ENCODE peak calls at places on chromosomes 1 and 21, in seven cellular contexts. One of them, this sample, is unnamed.

GRCh38 chr1:193489191-193489590 is 302.8 kb upstream of the B3GALT2 start:
- DNase-seq in fibroblast of lung: no peak
- DNase-seq in stromal cell of bone marrow: no peak
- DNase-seq in ovary: no peak
- DNase-seq in effector CD4-positive, alpha-beta T cell: no peak
- DNase-seq in NCI-H1930: no peak
- DNase-seq in T1000: no peak
- DNase-seq in this sample: no peak

GRCh38 chr1:30846587-30846986 is 62.0 kb downstream of the SDC3 start:
- DNase-seq in fibroblast of lung: no peak
- DNase-seq in stromal cell of bone marrow: no peak
- DNase-seq in ovary: no peak
- DNase-seq in effector CD4-positive, alpha-beta T cell: no peak
- DNase-seq in NCI-H1930: no peak
- DNase-seq in T1000: no peak
- DNase-seq in this sample: no peak

GRCh38 chr21:14754259-14754604 is 208.1 kb upstream of the SAMSN1 start:
- DNase-seq in fibroblast of lung: no peak
- DNase-seq in stromal cell of bone marrow: no peak
- DNase-seq in ovary: no peak
- DNase-seq in effector CD4-positive, alpha-beta T cell: no peak
- DNase-seq in NCI-H1930: no peak
- DNase-seq in T1000: no peak
- DNase-seq in this sample: no peak

GRCh38 chr1:246113555-246114095 is 393.5 kb downstream of the SMYD3 start:
- DNase-seq in fibroblast of lung: no peak
- DNase-seq in stromal cell of bone marrow: no peak
- DNase-seq in ovary: no peak
- DNase-seq in effector CD4-positive, alpha-beta T cell: no peak
- DNase-seq in NCI-H1930: no peak
- DNase-seq in T1000: no peak
- DNase-seq in this sample: no peak

GRCh38 chr21:39053126-39053525 is 130.1 kb downstream of the PSMG1 start:
- DNase-seq in fibroblast of lung: no peak
- DNase-seq in stromal cell of bone marrow: no peak
- DNase-seq in ovary: no peak
- DNase-seq in effector CD4-positive, alpha-beta T cell: no peak
- DNase-seq in NCI-H1930: no peak
- DNase-seq in T1000: no peak
- DNase-seq in this sample: no peak

GRCh38 chr1:168321945-168322344 is 41.3 kb downstream of the TBX19 start:
- DNase-seq in fibroblast of lung: peak; percentile 56
- DNase-seq in stromal cell of bone marrow: no peak
- DNase-seq in ovary: no peak
- DNase-seq in effector CD4-positive, alpha-beta T cell: no peak
- DNase-seq in NCI-H1930: no peak
- DNase-seq in T1000: no peak
- DNase-seq in this sample: no peak

GRCh38 chr1:200831091-200831490 is 41.7 kb upstream of the GPR25 start:
- DNase-seq in fibroblast of lung: no peak
- DNase-seq in stromal cell of bone marrow: no peak
- DNase-seq in ovary: no peak
- DNase-seq in effector CD4-positive, alpha-beta T cell: no peak
- DNase-seq in NCI-H1930: no peak
- DNase-seq in T1000: no peak
- DNase-seq in this sample: no peak

GRCh38 chr1:9182784-9183257 is 51.8 kb upstream of the H6PD start:
- DNase-seq in fibroblast of lung: no peak
- DNase-seq in stromal cell of bone marrow: no peak
- DNase-seq in ovary: peak; percentile 52
- DNase-seq in effector CD4-positive, alpha-beta T cell: no peak
- DNase-seq in NCI-H1930: no peak
- DNase-seq in T1000: no peak
- DNase-seq in this sample: no peak

GRCh38 chr1:162463021-162463420 is 34.6 kb upstream of the UHMK1 start:
- DNase-seq in fibroblast of lung: no peak
- DNase-seq in stromal cell of bone marrow: no peak
- DNase-seq in ovary: no peak
- DNase-seq in effector CD4-positive, alpha-beta T cell: no peak
- DNase-seq in NCI-H1930: no peak
- DNase-seq in T1000: no peak
- DNase-seq in this sample: no peak

GRCh38 chr1:154398141-154398540 is 7.0 kb upstream of the IL6R start:
- DNase-seq in fibroblast of lung: no peak
- DNase-seq in stromal cell of bone marrow: no peak
- DNase-seq in ovary: no peak
- DNase-seq in effector CD4-positive, alpha-beta T cell: no peak
- DNase-seq in NCI-H1930: no peak
- DNase-seq in T1000: no peak
- DNase-seq in this sample: no peak

GRCh38 chr21:32535616-32536015 is 49.7 kb downstream of the TCP10L start:
- DNase-seq in fibroblast of lung: no peak
- DNase-seq in stromal cell of bone marrow: no peak
- DNase-seq in ovary: no peak
- DNase-seq in effector CD4-positive, alpha-beta T cell: no peak
- DNase-seq in NCI-H1930: no peak
- DNase-seq in T1000: no peak
- DNase-seq in this sample: no peak

GRCh38 chr1:35047188-35047858 is 15.6 kb upstream of the ZMYM6 start:
- DNase-seq in fibroblast of lung: peak; percentile 73
- DNase-seq in stromal cell of bone marrow: peak; percentile 95
- DNase-seq in ovary: no peak
- DNase-seq in effector CD4-positive, alpha-beta T cell: no peak
- DNase-seq in NCI-H1930: no peak
- DNase-seq in T1000: peak; percentile 59
- DNase-seq in this sample: peak; percentile 64

GRCh38 chr1:198605880-198606458 is 32.9 kb upstream of the PTPRC start:
- DNase-seq in fibroblast of lung: no peak
- DNase-seq in stromal cell of bone marrow: no peak
- DNase-seq in ovary: no peak
- DNase-seq in effector CD4-positive, alpha-beta T cell: no peak
- DNase-seq in NCI-H1930: no peak
- DNase-seq in T1000: peak; percentile 10
- DNase-seq in this sample: peak; percentile 3

GRCh38 chr1:15283500-15283899 is 36.5 kb downstream of the FHAD1 start:
- DNase-seq in fibroblast of lung: no peak
- DNase-seq in stromal cell of bone marrow: peak; percentile 7
- DNase-seq in ovary: no peak
- DNase-seq in effector CD4-positive, alpha-beta T cell: no peak
- DNase-seq in NCI-H1930: no peak
- DNase-seq in T1000: peak; percentile 51
- DNase-seq in this sample: no peak

GRCh38 chr1:181704556-181704955 is 221.2 kb downstream of the CACNA1E start:
- DNase-seq in fibroblast of lung: no peak
- DNase-seq in stromal cell of bone marrow: no peak
- DNase-seq in ovary: no peak
- DNase-seq in effector CD4-positive, alpha-beta T cell: no peak
- DNase-seq in NCI-H1930: no peak
- DNase-seq in T1000: no peak
- DNase-seq in this sample: peak; percentile 6

GRCh38 chr1:218348628-218349185 is 3.6 kb downstream of the TGFB2 start:
- DNase-seq in fibroblast of lung: no peak
- DNase-seq in stromal cell of bone marrow: no peak
- DNase-seq in ovary: no peak
- DNase-seq in effector CD4-positive, alpha-beta T cell: no peak
- DNase-seq in NCI-H1930: no peak
- DNase-seq in T1000: no peak
- DNase-seq in this sample: no peak

GRCh38 chr1:20355828-20356735 is 65.4 kb downstream of the VWA5B1 start:
- DNase-seq in fibroblast of lung: no peak
- DNase-seq in stromal cell of bone marrow: no peak
- DNase-seq in ovary: no peak
- DNase-seq in effector CD4-positive, alpha-beta T cell: no peak
- DNase-seq in NCI-H1930: no peak
- DNase-seq in T1000: no peak
- DNase-seq in this sample: no peak

GRCh38 chr1:201676651-201677050 is 137.7 kb downstream of the NAV1 start:
- DNase-seq in fibroblast of lung: no peak
- DNase-seq in stromal cell of bone marrow: no peak
- DNase-seq in ovary: no peak
- DNase-seq in effector CD4-positive, alpha-beta T cell: no peak
- DNase-seq in NCI-H1930: no peak
- DNase-seq in T1000: no peak
- DNase-seq in this sample: peak; percentile 54

GRCh38 chr1:197465528-197466205 is 197.6 kb downstream of the CRB1 start:
- DNase-seq in fibroblast of lung: no peak
- DNase-seq in stromal cell of bone marrow: no peak
- DNase-seq in ovary: no peak
- DNase-seq in effector CD4-positive, alpha-beta T cell: no peak
- DNase-seq in NCI-H1930: no peak
- DNase-seq in T1000: no peak
- DNase-seq in this sample: no peak

GRCh38 chr1:234972411-234973191 is 156.0 kb downstream of the TOMM20 start:
- DNase-seq in fibroblast of lung: no peak
- DNase-seq in stromal cell of bone marrow: no peak
- DNase-seq in ovary: no peak
- DNase-seq in effector CD4-positive, alpha-beta T cell: no peak
- DNase-seq in NCI-H1930: no peak
- DNase-seq in T1000: no peak
- DNase-seq in this sample: no peak

GRCh38 chr1:232833966-232834535 is 28.8 kb downstream of the MAP10 start:
- DNase-seq in fibroblast of lung: no peak
- DNase-seq in stromal cell of bone marrow: no peak
- DNase-seq in ovary: no peak
- DNase-seq in effector CD4-positive, alpha-beta T cell: no peak
- DNase-seq in NCI-H1930: no peak
- DNase-seq in T1000: no peak
- DNase-seq in this sample: no peak

GRCh38 chr1:183804916-183805734 is at the start of gene RGL1:
- DNase-seq in fibroblast of lung: peak; percentile 76
- DNase-seq in stromal cell of bone marrow: peak; percentile 58
- DNase-seq in ovary: peak; percentile 75
- DNase-seq in effector CD4-positive, alpha-beta T cell: no peak
- DNase-seq in NCI-H1930: no peak
- DNase-seq in T1000: peak; percentile 45
- DNase-seq in this sample: peak; percentile 41

GRCh38 chr1:54275349-54275748 is 75.4 kb downstream of the MRPL37 start:
- DNase-seq in fibroblast of lung: peak; percentile 77
- DNase-seq in stromal cell of bone marrow: peak; percentile 86
- DNase-seq in ovary: peak; percentile 63
- DNase-seq in effector CD4-positive, alpha-beta T cell: no peak
- DNase-seq in NCI-H1930: no peak
- DNase-seq in T1000: no peak
- DNase-seq in this sample: no peak

GRCh38 chr1:226309398-226310122 is 596 bp upstream of the LIN9 start:
- DNase-seq in fibroblast of lung: peak; percentile 47
- DNase-seq in stromal cell of bone marrow: no peak
- DNase-seq in ovary: no peak
- DNase-seq in effector CD4-positive, alpha-beta T cell: no peak
- DNase-seq in NCI-H1930: peak; percentile 27
- DNase-seq in T1000: no peak
- DNase-seq in this sample: no peak

GRCh38 chr1:44783697-44784093 is 4.3 kb downstream of the BEST4 start:
- DNase-seq in fibroblast of lung: no peak
- DNase-seq in stromal cell of bone marrow: no peak
- DNase-seq in ovary: no peak
- DNase-seq in effector CD4-positive, alpha-beta T cell: no peak
- DNase-seq in NCI-H1930: no peak
- DNase-seq in T1000: no peak
- DNase-seq in this sample: no peak

GRCh38 chr1:93672069-93672468 is 9.6 kb downstream of the BCAR3 start:
- DNase-seq in fibroblast of lung: peak; percentile 95
- DNase-seq in stromal cell of bone marrow: no peak
- DNase-seq in ovary: peak; percentile 82
- DNase-seq in effector CD4-positive, alpha-beta T cell: no peak
- DNase-seq in NCI-H1930: no peak
- DNase-seq in T1000: peak; percentile 23
- DNase-seq in this sample: no peak

GRCh38 chr1:37919277-37919676 is 27.6 kb downstream of the INPP5B start:
- DNase-seq in fibroblast of lung: no peak
- DNase-seq in stromal cell of bone marrow: no peak
- DNase-seq in ovary: no peak
- DNase-seq in effector CD4-positive, alpha-beta T cell: no peak
- DNase-seq in NCI-H1930: no peak
- DNase-seq in T1000: no peak
- DNase-seq in this sample: no peak

GRCh38 chr1:170402451-170403311 is 129.3 kb upstream of the GORAB start:
- DNase-seq in fibroblast of lung: no peak
- DNase-seq in stromal cell of bone marrow: peak; percentile 43
- DNase-seq in ovary: no peak
- DNase-seq in effector CD4-positive, alpha-beta T cell: no peak
- DNase-seq in NCI-H1930: no peak
- DNase-seq in T1000: no peak
- DNase-seq in this sample: no peak

GRCh38 chr1:13701274-13701650 is 1.3 kb downstream of the PRDM2 start:
- DNase-seq in fibroblast of lung: no peak
- DNase-seq in stromal cell of bone marrow: no peak
- DNase-seq in ovary: no peak
- DNase-seq in effector CD4-positive, alpha-beta T cell: no peak
- DNase-seq in NCI-H1930: no peak
- DNase-seq in T1000: no peak
- DNase-seq in this sample: no peak

GRCh38 chr1:36154765-36155559 is 998 bp upstream of the MAP7D1 start:
- DNase-seq in fibroblast of lung: no peak
- DNase-seq in stromal cell of bone marrow: no peak
- DNase-seq in ovary: peak; percentile 62
- DNase-seq in effector CD4-positive, alpha-beta T cell: no peak
- DNase-seq in NCI-H1930: no peak
- DNase-seq in T1000: no peak
- DNase-seq in this sample: no peak

GRCh38 chr1:231027136-231027925 is 12.7 kb downstream of the FAM89A start:
- DNase-seq in fibroblast of lung: no peak
- DNase-seq in stromal cell of bone marrow: no peak
- DNase-seq in ovary: no peak
- DNase-seq in effector CD4-positive, alpha-beta T cell: no peak
- DNase-seq in NCI-H1930: no peak
- DNase-seq in T1000: no peak
- DNase-seq in this sample: no peak

GRCh38 chr1:225329041-225329440 is 98.8 kb downstream of the LBR start:
- DNase-seq in fibroblast of lung: peak; percentile 15
- DNase-seq in stromal cell of bone marrow: no peak
- DNase-seq in ovary: no peak
- DNase-seq in effector CD4-positive, alpha-beta T cell: no peak
- DNase-seq in NCI-H1930: no peak
- DNase-seq in T1000: no peak
- DNase-seq in this sample: no peak

GRCh38 chr1:26831546-26832248 is 5.2 kb downstream of the ZDHHC18 start:
- DNase-seq in fibroblast of lung: peak; percentile 15
- DNase-seq in stromal cell of bone marrow: no peak
- DNase-seq in ovary: no peak
- DNase-seq in effector CD4-positive, alpha-beta T cell: no peak
- DNase-seq in NCI-H1930: no peak
- DNase-seq in T1000: no peak
- DNase-seq in this sample: no peak

GRCh38 chr21:35719105-35719504 is 341.2 kb downstream of the SETD4 start:
- DNase-seq in fibroblast of lung: no peak
- DNase-seq in stromal cell of bone marrow: no peak
- DNase-seq in ovary: no peak
- DNase-seq in effector CD4-positive, alpha-beta T cell: no peak
- DNase-seq in NCI-H1930: no peak
- DNase-seq in T1000: no peak
- DNase-seq in this sample: no peak

GRCh38 chr1:100794719-100795645 is 75.4 kb downstream of the VCAM1 start:
- DNase-seq in fibroblast of lung: peak; percentile 91
- DNase-seq in stromal cell of bone marrow: peak; percentile 30
- DNase-seq in ovary: no peak
- DNase-seq in effector CD4-positive, alpha-beta T cell: no peak
- DNase-seq in NCI-H1930: peak; percentile 36
- DNase-seq in T1000: no peak
- DNase-seq in this sample: peak; percentile 86

GRCh38 chr1:201599548-201599947 is 60.6 kb downstream of the NAV1 start:
- DNase-seq in fibroblast of lung: no peak
- DNase-seq in stromal cell of bone marrow: no peak
- DNase-seq in ovary: no peak
- DNase-seq in effector CD4-positive, alpha-beta T cell: no peak
- DNase-seq in NCI-H1930: no peak
- DNase-seq in T1000: no peak
- DNase-seq in this sample: no peak

GRCh38 chr1:233406994-233407631 is 79.6 kb downstream of the MAP3K21 start:
- DNase-seq in fibroblast of lung: no peak
- DNase-seq in stromal cell of bone marrow: no peak
- DNase-seq in ovary: no peak
- DNase-seq in effector CD4-positive, alpha-beta T cell: no peak
- DNase-seq in NCI-H1930: no peak
- DNase-seq in T1000: no peak
- DNase-seq in this sample: no peak

GRCh38 chr1:59831529-59831928 is 16.8 kb downstream of the HOOK1 start:
- DNase-seq in fibroblast of lung: no peak
- DNase-seq in stromal cell of bone marrow: no peak
- DNase-seq in ovary: no peak
- DNase-seq in effector CD4-positive, alpha-beta T cell: no peak
- DNase-seq in NCI-H1930: no peak
- DNase-seq in T1000: no peak
- DNase-seq in this sample: no peak

This sample was measured in astrocyte of the cerebellum.